ENCODE peak calls at places on chromosomes 16 and 17, in nine cellular contexts. L is IMR-90, K is B cell, E is choroid plexus epithelial cell, B is left lung, U is AG09309, T is tibial artery, J is lower lobe of right lung, Y is WTC11. P is an unnamed sample.

GRCh38 chr16:83994087-83994486 is 26.0 kb downstream of the NECAB2 start:
- DNase-seq in L (peak), K (no peak), E (peak), B (peak), U (peak), T (no peak), J (peak), Y (no peak), P (no peak)

GRCh38 chr16:79587897-79588296 is 12.6 kb downstream of the MAF start:
- DNase-seq in L (no peak), K (no peak), E (no peak), B (no peak), U (no peak), T (no peak), J (no peak), Y (no peak), P (no peak)

GRCh38 chr17:8674344-8675305 is 44.1 kb upstream of the MYH10 start:
- DNase-seq in L (peak), K (no peak), E (no peak), B (no peak), U (no peak), T (peak), J (peak), Y (peak), P (no peak)

GRCh38 chr17:69175262-69175811 is 33.6 kb upstream of the ABCA6 start:
- DNase-seq in L (no peak), K (no peak), E (no peak), B (no peak), U (no peak), T (no peak), J (no peak), Y (no peak), P (no peak)

GRCh38 chr17:82333279-82334171 is at the start of gene SECTM1:
- DNase-seq in L (peak), K (no peak), E (peak), B (peak), U (no peak), T (peak), J (peak), Y (peak), P (no peak)

GRCh38 chr17:17303010-17303846 is at the start of gene NT5M:
- DNase-seq in L (peak), K (peak), E (peak), B (peak), U (no peak), T (peak), J (peak), Y (peak), P (peak)

GRCh38 chr16:50265260-50265659 is 1.1 kb upstream of the ADCY7 start:
- DNase-seq in L (peak), K (peak), E (no peak), B (no peak), U (no peak), T (peak), J (no peak), Y (no peak), P (no peak)

GRCh38 chr16:87681990-87682570 is 79.8 kb downstream of the JPH3 start:
- DNase-seq in L (peak), K (no peak), E (peak), B (no peak), U (peak), T (no peak), J (no peak), Y (peak), P (no peak)

GRCh38 chr16:72819345-72819744 is 228.6 kb downstream of the ZFHX3 start:
- DNase-seq in L (peak), K (no peak), E (peak), B (no peak), U (peak), T (no peak), J (no peak), Y (no peak), P (no peak)

GRCh38 chr16:48501516-48502377 is 108.2 kb downstream of the N4BP1 start:
- DNase-seq in L (no peak), K (no peak), E (peak), B (no peak), U (no peak), T (no peak), J (no peak), Y (no peak), P (no peak)

GRCh38 chr17:82458885-82459424 is 414 bp downstream of the NARF start:
- DNase-seq in L (peak), K (no peak), E (peak), B (peak), U (no peak), T (no peak), J (no peak), Y (peak), P (peak)

GRCh38 chr17:29579866-29580771 is 9.3 kb downstream of the GIT1 start:
- DNase-seq in L (peak), K (peak), E (peak), B (peak), U (peak), T (peak), J (peak), Y (peak), P (peak)

GRCh38 chr16:66515543-66516171 is 34.3 kb downstream of the TK2 start:
- DNase-seq in L (peak), K (no peak), E (peak), B (peak), U (no peak), T (peak), J (no peak), Y (peak), P (no peak)

GRCh38 chr17:45256114-45256966 is 5.6 kb downstream of the SPATA32 start:
- DNase-seq in L (no peak), K (no peak), E (no peak), B (peak), U (no peak), T (no peak), J (no peak), Y (no peak), P (no peak)

GRCh38 chr16:9957433-9957832 is 224.8 kb downstream of the GRIN2A start:
- DNase-seq in L (no peak), K (no peak), E (no peak), B (no peak), U (no peak), T (no peak), J (no peak), Y (no peak), P (no peak)

GRCh38 chr16:86906608-86907007 is 328.3 kb downstream of the FOXL1 start:
- DNase-seq in L (no peak), K (no peak), E (no peak), B (no peak), U (no peak), T (no peak), J (no peak), Y (no peak), P (no peak)

GRCh38 chr17:81039854-81040758 is 5.2 kb downstream of the BAIAP2 start:
- DNase-seq in L (peak), K (no peak), E (peak), B (peak), U (no peak), T (no peak), J (no peak), Y (no peak), P (no peak)

GRCh38 chr17:8681175-8681949 is 50.8 kb upstream of the MYH10 start:
- DNase-seq in L (peak), K (no peak), E (peak), B (no peak), U (peak), T (no peak), J (no peak), Y (no peak), P (no peak)

GRCh38 chr17:17811381-17812210 is 25.2 kb downstream of the SREBF1 start:
- DNase-seq in L (no peak), K (no peak), E (no peak), B (no peak), U (no peak), T (no peak), J (no peak), Y (peak), P (no peak)

GRCh38 chr16:79658301-79659001 is 57.9 kb upstream of the MAF start:
- DNase-seq in L (peak), K (no peak), E (peak), B (no peak), U (peak), T (no peak), J (no peak), Y (no peak), P (no peak)

GRCh38 chr17:82309656-82310570 is 7.5 kb downstream of the CD7 start:
- DNase-seq in L (no peak), K (no peak), E (no peak), B (peak), U (no peak), T (no peak), J (no peak), Y (no peak), P (no peak)

GRCh38 chr17:33647976-33648375 is 354.9 kb upstream of the ASIC2 start:
- DNase-seq in L (peak), K (no peak), E (peak), B (no peak), U (no peak), T (no peak), J (no peak), Y (no peak), P (no peak)

GRCh38 chr16:10529895-10530669 is 50.3 kb downstream of the EMP2 start:
- DNase-seq in L (no peak), K (no peak), E (no peak), B (no peak), U (no peak), T (no peak), J (no peak), Y (no peak), P (no peak)

GRCh38 chr16:86579268-86580062 is 1.1 kb downstream of the FOXL1 start:
- DNase-seq in L (no peak), K (no peak), E (peak), B (no peak), U (no peak), T (peak), J (no peak), Y (peak), P (no peak)

GRCh38 chr17:269616-270514 is 82.7 kb downstream of the RPH3AL start:
- DNase-seq in L (no peak), K (peak), E (no peak), B (peak), U (no peak), T (peak), J (peak), Y (no peak), P (no peak)

GRCh38 chr17:7881655-7882054 is 6.9 kb upstream of the CHD3 start:
- DNase-seq in L (no peak), K (no peak), E (peak), B (no peak), U (no peak), T (no peak), J (no peak), Y (no peak), P (no peak)

GRCh38 chr17:17701112-17701511 is 19.9 kb downstream of the RAI1 start:
- DNase-seq in L (no peak), K (no peak), E (no peak), B (no peak), U (no peak), T (no peak), J (no peak), Y (no peak), P (no peak)

GRCh38 chr16:89476811-89477261 is 13.5 kb downstream of the ANKRD11 start:
- DNase-seq in L (no peak), K (peak), E (no peak), B (no peak), U (no peak), T (no peak), J (no peak), Y (no peak), P (no peak)

GRCh38 chr17:17204041-17204591 is 2.0 kb downstream of the PLD6 start:
- DNase-seq in L (no peak), K (no peak), E (no peak), B (peak), U (no peak), T (peak), J (no peak), Y (no peak), P (peak)

GRCh38 chr16:29815793-29816693 is at the start of gene PAGR1:
- DNase-seq in L (peak), K (peak), E (peak), B (peak), U (peak), T (peak), J (peak), Y (peak), P (peak)

GRCh38 chr16:29813644-29814562 is 1.9 kb downstream of the PRRT2 start:
- DNase-seq in L (no peak), K (no peak), E (no peak), B (no peak), U (no peak), T (no peak), J (no peak), Y (no peak), P (no peak)

GRCh38 chr16:29815032-29815721 is 775 bp upstream of the PAGR1 start:
- DNase-seq in L (no peak), K (no peak), E (peak), B (no peak), U (no peak), T (peak), J (peak), Y (peak), P (no peak)

GRCh38 chr16:29812754-29813643 is 1.0 kb downstream of the PRRT2 start:
- DNase-seq in L (no peak), K (no peak), E (no peak), B (no peak), U (no peak), T (no peak), J (no peak), Y (no peak), P (no peak)

DNA sequence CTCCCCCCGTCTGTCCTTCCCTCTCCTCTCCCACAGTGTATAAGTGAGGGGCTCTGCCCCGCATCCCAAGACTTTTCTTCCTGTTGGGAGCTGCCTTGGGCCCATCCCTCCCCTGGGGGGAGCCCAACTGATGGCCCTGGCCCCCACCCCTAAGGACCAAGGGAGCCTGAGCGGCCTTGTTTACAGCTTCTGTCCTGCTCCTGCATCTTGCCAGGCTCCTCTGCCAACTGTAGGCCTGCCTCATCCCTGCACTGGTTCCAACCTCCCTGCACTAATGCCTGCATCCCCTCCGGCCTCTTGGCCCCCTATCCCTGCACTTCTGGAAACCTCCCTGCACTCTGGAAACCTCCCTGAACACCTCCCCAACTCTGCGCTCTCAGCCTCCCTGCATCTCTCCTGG is 1.4 kb upstream of the PAGR1 start:
- DNase-seq in L (no peak), K (no peak), E (no peak), B (no peak), U (no peak), T (no peak), J (no peak), Y (no peak), P (no peak)
- TF ChIP-seq CTCF in L (no peak), K (no peak), E (no peak), B (no peak), U (no peak), T (no peak), J (no peak), Y (no peak), P (no peak)

GRCh38 chr16:64356267-64356666 is 765.6 kb downstream of the CDH11 start:
- DNase-seq in L (peak), K (no peak), E (peak), B (no peak), U (peak), T (no peak), J (no peak), Y (no peak), P (no peak)
- TF ChIP-seq CTCF in L (no peak), K (no peak), E (no peak), B (no peak), U (no peak), T (no peak), J (no peak), Y (no peak), P (no peak)

DNA sequence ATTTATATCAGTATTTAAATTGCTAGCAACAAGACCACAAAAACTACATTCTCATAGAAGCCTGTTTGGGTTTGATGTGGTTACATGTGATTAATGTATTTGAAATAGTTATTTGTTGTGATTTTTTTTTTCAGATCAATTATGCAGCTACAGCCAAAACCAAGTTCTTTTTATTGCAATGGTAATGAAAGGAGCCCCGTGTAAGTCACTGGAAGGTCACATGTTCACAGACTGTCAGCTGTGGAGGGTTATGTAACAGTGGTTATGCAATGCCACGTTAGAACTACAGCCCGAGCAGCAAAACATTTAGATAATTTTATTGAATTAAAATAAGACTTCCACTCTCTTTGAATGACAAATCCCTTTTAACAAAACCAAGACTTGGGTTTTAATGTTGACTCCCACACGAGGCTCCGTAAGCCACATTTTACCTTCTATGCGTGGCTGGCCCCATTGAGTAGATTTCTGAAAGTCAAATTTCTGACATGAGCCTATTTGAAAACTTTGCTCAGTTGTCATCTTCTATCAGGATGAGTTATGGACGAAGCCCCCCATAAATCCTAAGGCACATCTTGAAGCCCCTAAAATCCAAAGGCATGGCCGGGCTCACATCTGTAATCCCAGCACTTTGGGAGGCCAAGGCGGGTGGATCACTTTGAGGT is 41.8 kb upstream of the SEC14L1 start:
- DNase-seq in L (peak), K (no peak), E (peak), B (no peak), U (peak), T (peak), J (no peak), Y (no peak), P (no peak)
- TF ChIP-seq CTCF in L (no peak), K (no peak), E (no peak), B (no peak), U (no peak), T (no peak), J (no peak), Y (no peak), P (no peak)

GRCh38 chr17:38402897-38403296 is 25.4 kb upstream of the ARHGAP23 start:
- DNase-seq in L (no peak), K (no peak), E (no peak), B (no peak), U (no peak), T (no peak), J (no peak), Y (no peak), P (no peak)
- TF ChIP-seq CTCF in L (no peak), K (no peak), E (peak), B (no peak), U (no peak), T (no peak), J (no peak), Y (no peak), P (no peak)

GRCh38 chr16:30657866-30658730 is at the start of gene FBRS:
- DNase-seq in L (peak), K (peak), E (peak), B (peak), U (peak), T (peak), J (peak), Y (peak), P (peak)
- TF ChIP-seq CTCF in L (peak), K (peak), E (peak), B (peak), U (peak), T (peak), J (peak), Y (peak), P (peak)

DNA sequence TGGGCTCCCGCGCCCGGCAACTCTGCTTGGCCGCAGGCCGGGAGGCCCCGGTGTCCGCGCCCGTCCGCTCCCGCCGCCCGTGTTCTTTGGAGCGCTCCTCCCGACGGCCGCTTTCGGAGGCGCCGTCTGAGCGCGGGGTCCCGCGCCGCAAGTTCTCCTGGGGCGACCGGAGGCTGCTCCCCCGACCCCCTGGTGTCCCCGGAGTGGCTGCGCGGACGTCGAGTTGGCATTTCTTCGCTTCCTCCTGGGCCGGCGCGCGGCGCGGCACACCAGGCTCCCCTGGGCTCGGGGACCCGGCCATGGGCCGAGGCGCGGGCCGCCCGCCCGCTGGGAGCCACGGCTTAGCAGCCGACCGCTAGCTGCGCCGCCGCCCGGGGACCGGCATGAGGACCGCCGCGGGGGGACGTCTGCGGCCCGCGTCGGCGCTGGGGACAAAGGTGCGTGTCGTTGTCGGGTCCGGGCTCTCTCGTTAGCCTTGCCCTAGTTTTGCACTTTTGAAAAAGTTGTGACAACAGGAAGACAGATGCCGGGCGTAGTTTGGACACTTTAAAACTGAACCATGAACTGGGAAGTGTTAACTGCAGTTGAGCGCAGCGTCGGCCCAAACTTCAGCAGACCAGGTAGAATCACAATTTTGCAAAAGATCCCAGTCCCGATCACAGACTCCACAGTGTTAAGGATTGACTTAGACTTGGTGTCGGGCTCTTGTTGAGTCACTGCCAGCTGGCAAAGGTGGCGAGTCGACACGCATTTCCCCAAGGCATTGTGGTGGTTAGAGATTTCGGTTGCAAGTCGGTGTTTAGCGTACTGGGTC is 700 bp downstream of the UBN1 start:
- DNase-seq in L (peak), K (peak), E (peak), B (peak), U (peak), T (peak), J (peak), Y (peak), P (peak)
- TF ChIP-seq CTCF in L (no peak), K (no peak), E (no peak), B (no peak), U (no peak), T (no peak), J (peak), Y (no peak), P (no peak)

GRCh38 chr16:4990415-4990814 is 32.3 kb downstream of the SEC14L5 start:
- DNase-seq in L (no peak), K (no peak), E (no peak), B (no peak), U (no peak), T (no peak), J (peak), Y (no peak), P (no peak)
- TF ChIP-seq CTCF in L (no peak), K (no peak), E (no peak), B (no peak), U (no peak), T (no peak), J (no peak), Y (no peak), P (no peak)

GRCh38 chr16:57667069-57667525 is 1.0 kb upstream of the ADGRG3 start:
- DNase-seq in L (no peak), K (no peak), E (no peak), B (no peak), U (no peak), T (no peak), J (no peak), Y (no peak), P (no peak)
- TF ChIP-seq CTCF in L (no peak), K (no peak), E (no peak), B (no peak), U (no peak), T (no peak), J (no peak), Y (no peak), P (no peak)

GRCh38 chr16:31200821-31201510 is 1.6 kb downstream of the PYCARD start:
- DNase-seq in L (no peak), K (peak), E (peak), B (no peak), U (no peak), T (no peak), J (no peak), Y (no peak), P (no peak)
- TF ChIP-seq CTCF in L (peak), K (no peak), E (peak), B (no peak), U (peak), T (no peak), J (no peak), Y (no peak), P (no peak)

P was measured in natural killer cell.